ENCODE peak calls at places on chromosomes 11 and 22, in eight cellular contexts. One of them, this sample, is unnamed. For H3K9me3, the result is how much of the 10 kb centered on the place peaks cover.

GRCh38 chr22:30196141-30196866 is 50.3 kb downstream of the LIF start:
- DNase-seq in tibial nerve: peak
- DNase-seq in OCI-LY7: peak
- DNase-seq in CD4-positive, alpha-beta memory T cell: peak
- DNase-seq in testis: peak
- DNase-seq in sigmoid colon: peak
- DNase-seq in suprapubic skin: peak
- DNase-seq in AG04450: peak
- DNase-seq in this sample: peak

GRCh38 chr22:21094911-21095772 is 49.4 kb downstream of the LRRC74B start:
- DNase-seq in tibial nerve: no peak
- DNase-seq in OCI-LY7: no peak
- DNase-seq in CD4-positive, alpha-beta memory T cell: no peak
- DNase-seq in testis: no peak
- DNase-seq in sigmoid colon: no peak
- DNase-seq in suprapubic skin: peak
- DNase-seq in AG04450: no peak
- DNase-seq in this sample: no peak

GRCh38 chr11:73664894-73665293 is 18.5 kb downstream of the PLEKHB1 start:
- DNase-seq in tibial nerve: no peak
- DNase-seq in OCI-LY7: no peak
- DNase-seq in CD4-positive, alpha-beta memory T cell: no peak
- DNase-seq in testis: no peak
- DNase-seq in sigmoid colon: no peak
- DNase-seq in suprapubic skin: no peak
- DNase-seq in AG04450: no peak
- DNase-seq in this sample: no peak

GRCh38 chr11:933936-934335 is 8.3 kb downstream of the AP2A2 start:
- DNase-seq in tibial nerve: no peak
- DNase-seq in OCI-LY7: no peak
- DNase-seq in CD4-positive, alpha-beta memory T cell: no peak
- DNase-seq in testis: no peak
- DNase-seq in sigmoid colon: no peak
- DNase-seq in suprapubic skin: no peak
- DNase-seq in AG04450: no peak
- DNase-seq in this sample: no peak

GRCh38 chr22:23970201-23970641 is 3.5 kb downstream of the DDTL start:
- DNase-seq in tibial nerve: no peak
- DNase-seq in OCI-LY7: no peak
- DNase-seq in CD4-positive, alpha-beta memory T cell: no peak
- DNase-seq in testis: no peak
- DNase-seq in sigmoid colon: no peak
- DNase-seq in suprapubic skin: no peak
- DNase-seq in AG04450: no peak
- DNase-seq in this sample: no peak

GRCh38 chr11:73383249-73384126 is 7.3 kb downstream of the RELT start:
- DNase-seq in tibial nerve: no peak
- DNase-seq in OCI-LY7: peak
- DNase-seq in CD4-positive, alpha-beta memory T cell: no peak
- DNase-seq in testis: no peak
- DNase-seq in sigmoid colon: no peak
- DNase-seq in suprapubic skin: no peak
- DNase-seq in AG04450: no peak
- DNase-seq in this sample: no peak

GRCh38 chr11:57073121-57073520 is 84.4 kb downstream of the OR5AK2 start:
- DNase-seq in tibial nerve: no peak
- DNase-seq in OCI-LY7: no peak
- DNase-seq in CD4-positive, alpha-beta memory T cell: no peak
- DNase-seq in testis: no peak
- DNase-seq in sigmoid colon: no peak
- DNase-seq in suprapubic skin: no peak
- DNase-seq in AG04450: no peak
- DNase-seq in this sample: no peak

GRCh38 chr11:128232588-128232987 is 354.8 kb downstream of the ETS1 start:
- DNase-seq in tibial nerve: no peak
- DNase-seq in OCI-LY7: no peak
- DNase-seq in CD4-positive, alpha-beta memory T cell: no peak
- DNase-seq in testis: no peak
- DNase-seq in sigmoid colon: no peak
- DNase-seq in suprapubic skin: no peak
- DNase-seq in AG04450: no peak
- DNase-seq in this sample: no peak

GRCh38 chr11:128904872-128905344 is 13.8 kb downstream of the KCNJ5 start:
- DNase-seq in tibial nerve: no peak
- DNase-seq in OCI-LY7: no peak
- DNase-seq in CD4-positive, alpha-beta memory T cell: no peak
- DNase-seq in testis: no peak
- DNase-seq in sigmoid colon: no peak
- DNase-seq in suprapubic skin: no peak
- DNase-seq in AG04450: no peak
- DNase-seq in this sample: no peak

GRCh38 chr11:70029115-70029830 is 48.8 kb upstream of the ANO1 start:
- DNase-seq in tibial nerve: no peak
- DNase-seq in OCI-LY7: no peak
- DNase-seq in CD4-positive, alpha-beta memory T cell: no peak
- DNase-seq in testis: peak
- DNase-seq in sigmoid colon: no peak
- DNase-seq in suprapubic skin: peak
- DNase-seq in AG04450: no peak
- DNase-seq in this sample: no peak

GRCh38 chr22:45612940-45613339 is 58.7 kb upstream of the ATXN10 start:
- DNase-seq in tibial nerve: no peak
- DNase-seq in OCI-LY7: no peak
- DNase-seq in CD4-positive, alpha-beta memory T cell: no peak
- DNase-seq in testis: no peak
- DNase-seq in sigmoid colon: no peak
- DNase-seq in suprapubic skin: no peak
- DNase-seq in AG04450: no peak
- DNase-seq in this sample: no peak

GRCh38 chr22:48511211-48511610 is 1316.5 kb downstream of the BRD1 start:
- DNase-seq in tibial nerve: no peak
- DNase-seq in OCI-LY7: no peak
- DNase-seq in CD4-positive, alpha-beta memory T cell: no peak
- DNase-seq in testis: no peak
- DNase-seq in sigmoid colon: no peak
- DNase-seq in suprapubic skin: no peak
- DNase-seq in AG04450: no peak
- DNase-seq in this sample: no peak

GRCh38 chr22:50544078-50544745 is 1.5 kb upstream of the KLHDC7B start:
- DNase-seq in tibial nerve: peak
- DNase-seq in OCI-LY7: peak
- DNase-seq in CD4-positive, alpha-beta memory T cell: peak
- DNase-seq in testis: peak
- DNase-seq in sigmoid colon: peak
- DNase-seq in suprapubic skin: peak
- DNase-seq in AG04450: no peak
- DNase-seq in this sample: peak

GRCh38 chr22:45718391-45718790 is 46.8 kb downstream of the ATXN10 start:
- DNase-seq in tibial nerve: no peak
- DNase-seq in OCI-LY7: no peak
- DNase-seq in CD4-positive, alpha-beta memory T cell: no peak
- DNase-seq in testis: no peak
- DNase-seq in sigmoid colon: no peak
- DNase-seq in suprapubic skin: no peak
- DNase-seq in AG04450: no peak
- DNase-seq in this sample: no peak

GRCh38 chr11:26541870-26542269 is 30.2 kb downstream of the MUC15 start:
- DNase-seq in tibial nerve: no peak
- DNase-seq in OCI-LY7: no peak
- DNase-seq in CD4-positive, alpha-beta memory T cell: no peak
- DNase-seq in testis: no peak
- DNase-seq in sigmoid colon: no peak
- DNase-seq in suprapubic skin: no peak
- DNase-seq in AG04450: no peak
- DNase-seq in this sample: no peak

GRCh38 chr11:11500744-11501487 is 120.9 kb downstream of the GALNT18 start:
- DNase-seq in tibial nerve: no peak
- DNase-seq in OCI-LY7: no peak
- DNase-seq in CD4-positive, alpha-beta memory T cell: no peak
- DNase-seq in testis: no peak
- DNase-seq in sigmoid colon: no peak
- DNase-seq in suprapubic skin: no peak
- DNase-seq in AG04450: no peak
- DNase-seq in this sample: no peak

GRCh38 chr22:26658161-26658560 is 773 bp downstream of the MIAT start:
- DNase-seq in tibial nerve: no peak
- DNase-seq in OCI-LY7: no peak
- DNase-seq in CD4-positive, alpha-beta memory T cell: peak
- DNase-seq in testis: no peak
- DNase-seq in sigmoid colon: no peak
- DNase-seq in suprapubic skin: no peak
- DNase-seq in AG04450: no peak
- DNase-seq in this sample: no peak

GRCh38 chr22:28094831-28095230 is 175.8 kb upstream of the PITPNB start:
- DNase-seq in tibial nerve: no peak
- DNase-seq in OCI-LY7: no peak
- DNase-seq in CD4-positive, alpha-beta memory T cell: no peak
- DNase-seq in testis: no peak
- DNase-seq in sigmoid colon: no peak
- DNase-seq in suprapubic skin: no peak
- DNase-seq in AG04450: no peak
- DNase-seq in this sample: no peak

GRCh38 chr11:43268161-43268560 is 43.6 kb upstream of the API5 start:
- DNase-seq in tibial nerve: no peak
- DNase-seq in OCI-LY7: no peak
- DNase-seq in CD4-positive, alpha-beta memory T cell: no peak
- DNase-seq in testis: peak
- DNase-seq in sigmoid colon: no peak
- DNase-seq in suprapubic skin: no peak
- DNase-seq in AG04450: no peak
- DNase-seq in this sample: no peak

GRCh38 chr11:93476796-93477195 is 66.4 kb downstream of the SMCO4 start:
- DNase-seq in tibial nerve: no peak
- DNase-seq in OCI-LY7: no peak
- DNase-seq in CD4-positive, alpha-beta memory T cell: no peak
- DNase-seq in testis: no peak
- DNase-seq in sigmoid colon: no peak
- DNase-seq in suprapubic skin: no peak
- DNase-seq in AG04450: peak
- DNase-seq in this sample: no peak

GRCh38 chr11:69171476-69171875 is 15.7 kb downstream of the SMIM38 start:
- DNase-seq in tibial nerve: no peak
- DNase-seq in OCI-LY7: no peak
- DNase-seq in CD4-positive, alpha-beta memory T cell: no peak
- DNase-seq in testis: no peak
- DNase-seq in sigmoid colon: no peak
- DNase-seq in suprapubic skin: no peak
- DNase-seq in AG04450: no peak
- DNase-seq in this sample: no peak

DNA sequence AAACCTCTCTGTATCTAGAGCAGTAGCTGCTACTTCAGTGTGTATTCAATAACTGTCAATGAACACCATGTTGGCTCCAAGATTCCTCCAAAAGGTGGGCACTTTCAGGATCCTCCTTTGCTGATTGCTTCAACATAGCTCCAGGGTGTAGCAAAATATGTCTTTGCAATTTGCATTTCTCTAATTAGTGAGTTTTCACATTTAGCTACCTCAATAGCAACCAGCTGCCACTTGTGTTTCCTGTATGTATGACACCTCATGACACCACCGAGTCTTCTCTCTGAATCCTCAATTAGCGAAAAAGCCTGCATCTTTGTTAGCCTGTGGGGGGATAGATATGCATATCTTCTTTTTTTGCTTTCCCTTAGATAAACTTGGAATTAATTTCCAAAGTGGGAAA is 898.3 kb upstream of the FAT3 start:
- DNase-seq in tibial nerve: no peak
- DNase-seq in OCI-LY7: no peak
- DNase-seq in CD4-positive, alpha-beta memory T cell: no peak
- DNase-seq in testis: no peak
- DNase-seq in sigmoid colon: no peak
- DNase-seq in suprapubic skin: no peak
- DNase-seq in AG04450: no peak
- DNase-seq in this sample: no peak
- H3K9me3 ChIP-seq in tibial nerve: under half
- H3K9me3 ChIP-seq in OCI-LY7: under half
- H3K9me3 ChIP-seq in CD4-positive, alpha-beta memory T cell: under half
- H3K9me3 ChIP-seq in testis: under half
- H3K9me3 ChIP-seq in sigmoid colon: under half
- H3K9me3 ChIP-seq in suprapubic skin: under half
- H3K9me3 ChIP-seq in AG04450: under half
- H3K9me3 ChIP-seq in this sample: under half

GRCh38 chr22:47437110-47437509 is 674.7 kb downstream of the TBC1D22A start:
- DNase-seq in tibial nerve: no peak
- DNase-seq in OCI-LY7: peak
- DNase-seq in CD4-positive, alpha-beta memory T cell: no peak
- DNase-seq in testis: no peak
- DNase-seq in sigmoid colon: no peak
- DNase-seq in suprapubic skin: no peak
- DNase-seq in AG04450: no peak
- DNase-seq in this sample: no peak
- H3K9me3 ChIP-seq in tibial nerve: under half
- H3K9me3 ChIP-seq in OCI-LY7: under half
- H3K9me3 ChIP-seq in CD4-positive, alpha-beta memory T cell: under half
- H3K9me3 ChIP-seq in testis: under half
- H3K9me3 ChIP-seq in sigmoid colon: under half
- H3K9me3 ChIP-seq in suprapubic skin: under half
- H3K9me3 ChIP-seq in AG04450: under half
- H3K9me3 ChIP-seq in this sample: under half

DNA sequence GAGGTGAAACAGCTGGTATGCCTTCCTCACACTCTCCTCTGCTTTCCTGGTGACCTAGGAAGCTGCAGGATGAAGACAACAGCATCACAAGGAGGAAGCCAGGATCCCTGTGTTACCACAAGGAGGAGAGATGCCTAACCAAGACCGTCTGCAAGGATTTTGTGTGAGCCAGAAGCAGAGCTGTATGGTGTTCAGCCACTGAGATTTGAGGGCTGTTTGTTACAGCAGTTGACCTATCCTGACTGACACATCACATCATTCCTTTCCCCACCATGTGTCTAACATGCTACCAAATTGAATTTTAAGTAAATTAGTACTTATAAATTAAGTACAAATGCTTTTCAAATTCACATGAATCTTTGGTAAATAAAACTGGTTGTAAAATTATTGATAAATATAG is 8.9 kb upstream of the CHKA start:
- DNase-seq in tibial nerve: no peak
- DNase-seq in OCI-LY7: no peak
- DNase-seq in CD4-positive, alpha-beta memory T cell: no peak
- DNase-seq in testis: no peak
- DNase-seq in sigmoid colon: no peak
- DNase-seq in suprapubic skin: no peak
- DNase-seq in AG04450: no peak
- DNase-seq in this sample: no peak
- H3K9me3 ChIP-seq in tibial nerve: under half
- H3K9me3 ChIP-seq in OCI-LY7: under half
- H3K9me3 ChIP-seq in CD4-positive, alpha-beta memory T cell: under half
- H3K9me3 ChIP-seq in testis: under half
- H3K9me3 ChIP-seq in sigmoid colon: under half
- H3K9me3 ChIP-seq in suprapubic skin: under half
- H3K9me3 ChIP-seq in AG04450: under half
- H3K9me3 ChIP-seq in this sample: under half

DNA sequence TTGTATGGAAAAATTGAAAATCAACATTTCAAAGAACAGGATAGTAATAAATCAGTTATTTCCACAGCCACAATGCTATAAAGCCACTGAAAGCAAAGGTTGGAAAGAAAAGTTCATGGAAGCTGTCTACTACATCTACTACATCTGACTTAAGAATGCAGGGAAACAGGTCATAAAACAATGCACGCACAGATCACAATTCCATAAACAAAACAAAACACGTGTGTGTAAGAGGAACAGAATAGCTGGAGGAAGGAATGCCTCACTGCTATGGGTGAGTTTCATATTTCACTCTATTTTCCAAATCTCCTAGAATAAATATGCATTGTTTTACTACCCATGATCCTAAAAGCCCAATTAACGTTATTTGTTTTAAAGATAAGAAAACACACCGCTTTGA is 66.3 kb downstream of the NCAPD3 start:
- DNase-seq in tibial nerve: no peak
- DNase-seq in OCI-LY7: no peak
- DNase-seq in CD4-positive, alpha-beta memory T cell: no peak
- DNase-seq in testis: no peak
- DNase-seq in sigmoid colon: no peak
- DNase-seq in suprapubic skin: no peak
- DNase-seq in AG04450: no peak
- DNase-seq in this sample: no peak
- H3K9me3 ChIP-seq in tibial nerve: under half
- H3K9me3 ChIP-seq in OCI-LY7: under half
- H3K9me3 ChIP-seq in CD4-positive, alpha-beta memory T cell: under half
- H3K9me3 ChIP-seq in testis: under half
- H3K9me3 ChIP-seq in sigmoid colon: under half
- H3K9me3 ChIP-seq in suprapubic skin: under half
- H3K9me3 ChIP-seq in AG04450: under half
- H3K9me3 ChIP-seq in this sample: under half